ENCODE peak calls at places on chromosomes 16 and 17, in six cellular contexts. H, Q, W, N, E and Z are unnamed samples.

GRCh38 chr17:56653877-56654276 is 60.4 kb downstream of the NOG start:
- DNase-seq in W (peak; percentile 38), N (peak; percentile 86), E (peak; percentile 15), H (peak; percentile 54), Q (peak; percentile 26), Z (peak; percentile 33)

GRCh38 chr17:1997146-1997586 is 28.0 kb downstream of the RTN4RL1 start:
- DNase-seq in Q (no peak), N (no peak), H (peak; percentile 60), E (no peak), W (peak; percentile 78), Z (no peak)

GRCh38 chr16:69260019-69260418 is 51.1 kb upstream of the VPS4A start:
- DNase-seq in Q (no peak), H (no peak), W (no peak), E (no peak), N (no peak), Z (no peak)

GRCh38 chr17:28712037-28712704 is 483 bp upstream of the PROCA1 start:
- DNase-seq in H (no peak), W (no peak), Q (no peak), N (peak; percentile 95), E (peak; percentile 83), Z (no peak)

GRCh38 chr16:31472559-31473203 is 729 bp downstream of the TGFB1I1 start:
- DNase-seq in W (peak; percentile 58), Q (no peak), N (peak; percentile 64), E (peak; percentile 86), H (peak; percentile 89), Z (peak; percentile 81)

GRCh38 chr16:49410226-49410625 is 36.6 kb downstream of the C16orf78 start:
- DNase-seq in E (no peak), W (no peak), Q (no peak), N (peak; percentile 32), H (no peak), Z (no peak)

GRCh38 chr16:87265261-87265660 is 51.9 kb downstream of the C16orf95 start:
- DNase-seq in W (no peak), E (no peak), N (no peak), Q (no peak), H (no peak), Z (no peak)

GRCh38 chr17:79589669-79590270 is 21.1 kb downstream of the RBFOX3 start:
- DNase-seq in N (no peak), W (no peak), Q (no peak), H (no peak), E (no peak), Z (no peak)

DNA sequence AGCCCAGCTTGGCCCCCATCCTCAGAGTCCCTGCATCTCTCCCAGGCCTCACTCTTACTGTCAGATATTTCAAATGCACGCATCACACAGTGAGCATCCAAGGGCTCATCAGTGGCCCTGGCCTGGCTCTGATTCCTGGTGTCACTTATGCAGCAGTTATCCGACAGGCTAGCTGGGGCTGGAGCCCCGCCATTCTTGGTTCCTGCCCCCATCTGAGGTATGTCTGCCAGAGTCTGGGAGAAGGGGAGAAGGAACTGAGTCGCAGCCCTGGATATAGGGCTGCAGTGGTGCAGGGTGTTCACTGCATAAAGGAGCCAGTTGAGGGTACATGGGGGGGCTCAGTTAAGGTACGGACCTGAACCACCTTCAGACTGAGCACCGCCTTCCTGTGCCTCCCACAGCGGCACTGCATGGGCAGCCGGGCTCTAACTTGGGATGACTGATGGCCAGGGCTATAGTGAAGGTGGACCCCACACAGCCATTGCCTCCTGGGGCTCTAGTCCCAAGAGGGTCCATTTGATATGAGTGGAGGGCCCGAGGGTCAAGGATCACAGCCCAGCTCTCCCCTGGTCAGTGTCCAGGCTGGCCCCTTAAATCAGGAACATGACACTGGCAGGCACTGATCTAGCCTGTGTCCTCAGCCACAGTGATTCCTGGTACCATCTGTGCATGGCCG is 1.8 kb upstream of the RASD1 start:
- DNase-seq in N (no peak), Q (no peak), H (no peak), W (no peak), E (no peak), Z (no peak)
- TF ChIP-seq MYC in N (no peak), Q (no peak), H (no peak), W (no peak), E (no peak), Z (no peak)

DNA sequence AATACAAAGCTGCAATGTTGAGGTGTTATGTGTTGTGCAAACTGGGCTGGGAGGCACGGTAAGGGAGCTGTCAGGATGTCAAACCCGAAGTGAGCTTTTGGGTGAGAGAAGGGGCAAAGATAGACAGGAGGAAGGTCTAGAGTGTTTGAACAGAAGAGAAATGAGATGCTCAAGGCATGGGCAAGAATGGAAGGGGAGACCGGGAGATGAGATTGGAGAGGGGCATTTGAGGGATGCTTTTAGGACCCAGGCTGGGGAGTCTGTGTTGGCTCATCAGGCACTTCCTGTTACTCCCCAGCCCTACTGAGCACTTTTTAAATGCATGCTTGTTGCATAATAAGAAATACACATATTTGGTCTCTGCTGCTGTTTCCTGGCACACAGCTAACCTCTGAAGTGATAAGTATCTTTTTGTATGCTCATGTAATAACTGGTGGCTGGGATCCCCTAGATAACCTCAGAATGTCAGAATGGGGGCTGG is 13.7 kb downstream of the UNC45B start:
- DNase-seq in E (no peak), Q (no peak), H (no peak), W (no peak), N (peak; percentile 87), Z (no peak)
- TF ChIP-seq MYC in E (no peak), Q (no peak), H (no peak), W (no peak), N (peak; percentile 48), Z (no peak)

GRCh38 chr16:89004209-89004831 is 27.3 kb upstream of the CBFA2T3 start:
- DNase-seq in E (peak; percentile 96), N (no peak), H (no peak), W (no peak), Q (no peak), Z (peak; percentile 93)
- TF ChIP-seq MYC in E (peak; percentile 98), N (no peak), H (no peak), W (no peak), Q (no peak), Z (no peak)

DNA sequence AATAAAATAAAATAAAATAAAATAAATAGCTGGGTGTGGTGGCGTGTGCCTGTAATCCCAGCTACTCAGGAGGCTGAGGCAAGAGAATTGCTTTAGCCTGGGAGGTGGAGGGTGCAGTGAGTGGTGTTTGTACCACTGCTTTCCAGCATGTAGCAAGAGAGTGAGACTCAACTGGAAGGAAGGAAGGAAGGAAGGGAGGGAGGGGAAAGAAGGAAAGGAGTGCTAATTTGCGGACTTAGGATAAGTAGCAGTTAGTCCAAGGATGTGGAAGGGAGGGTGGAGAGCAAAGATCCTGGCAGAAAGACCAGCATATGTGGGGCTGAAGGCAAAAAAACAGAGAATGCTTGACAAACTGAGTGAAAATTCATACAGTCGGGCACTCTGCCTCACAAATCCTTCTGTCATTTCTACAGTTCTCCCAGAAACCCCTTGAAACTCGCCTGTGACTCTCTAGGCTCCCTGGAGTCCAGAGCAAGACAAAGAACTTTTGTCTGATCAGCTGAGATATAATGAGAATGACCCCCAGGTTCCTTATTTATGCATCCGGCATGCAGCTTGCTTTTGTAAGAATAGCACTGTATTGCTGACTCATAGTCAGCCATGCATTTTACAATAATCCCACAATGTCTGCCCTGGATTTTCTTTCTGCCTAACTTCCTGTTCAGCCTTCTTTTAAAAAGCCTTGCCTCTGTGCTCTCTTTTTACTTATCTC is 31.5 kb downstream of the CDK5RAP3 start:
- DNase-seq in W (peak; percentile 50), N (peak; percentile 90), Q (peak; percentile 75), H (peak; percentile 36), E (peak; percentile 60), Z (peak; percentile 85)
- TF ChIP-seq MYC in W (no peak), N (peak; percentile 76), Q (no peak), H (no peak), E (peak; percentile 23), Z (no peak)